ENCODE peak calls at places on chromosomes 12 and 14, in five cellular contexts. One of them, this sample, is unnamed.

GRCh38 chr12:31702047-31702446 is 26.8 kb downstream of the AMN1 start:
- DNase-seq in MM.1S: no peak
- DNase-seq in T-cell: no peak
- DNase-seq in stimulated activated CD4-positive, alpha-beta T cell treated with anti-CD3 and anti-CD28 coated beads, TNF-alpha, amount 100 ng/mL, for 24 hours: no peak
- DNase-seq in left ventricle myocardium inferior: no peak
- DNase-seq in this sample: no peak

GRCh38 chr12:58487280-58488141 is 432.8 kb downstream of the LRIG3 start:
- DNase-seq in stimulated activated CD4-positive, alpha-beta T cell treated with anti-CD3 and anti-CD28 coated beads, TNF-alpha, amount 100 ng/mL, for 24 hours: no peak
- DNase-seq in T-cell: no peak
- DNase-seq in left ventricle myocardium inferior: no peak
- DNase-seq in MM.1S: no peak
- DNase-seq in this sample: no peak

GRCh38 chr12:95337176-95337575 is 119.6 kb downstream of the VEZT start:
- DNase-seq in MM.1S: no peak
- DNase-seq in left ventricle myocardium inferior: no peak
- DNase-seq in stimulated activated CD4-positive, alpha-beta T cell treated with anti-CD3 and anti-CD28 coated beads, TNF-alpha, amount 100 ng/mL, for 24 hours: no peak
- DNase-seq in T-cell: no peak
- DNase-seq in this sample: no peak

GRCh38 chr14:20177433-20177974 is 13.2 kb upstream of the OR11G2 start:
- DNase-seq in T-cell: no peak
- DNase-seq in stimulated activated CD4-positive, alpha-beta T cell treated with anti-CD3 and anti-CD28 coated beads, TNF-alpha, amount 100 ng/mL, for 24 hours: no peak
- DNase-seq in left ventricle myocardium inferior: no peak
- DNase-seq in MM.1S: no peak
- DNase-seq in this sample: no peak

GRCh38 chr12:50639721-50640120 is 124.2 kb upstream of the ATF1 start:
- DNase-seq in MM.1S: peak
- DNase-seq in stimulated activated CD4-positive, alpha-beta T cell treated with anti-CD3 and anti-CD28 coated beads, TNF-alpha, amount 100 ng/mL, for 24 hours: no peak
- DNase-seq in T-cell: no peak
- DNase-seq in left ventricle myocardium inferior: no peak
- DNase-seq in this sample: no peak

GRCh38 chr12:110917467-110917866 is 2.9 kb downstream of the MYL2 start:
- DNase-seq in T-cell: no peak
- DNase-seq in stimulated activated CD4-positive, alpha-beta T cell treated with anti-CD3 and anti-CD28 coated beads, TNF-alpha, amount 100 ng/mL, for 24 hours: no peak
- DNase-seq in MM.1S: no peak
- DNase-seq in left ventricle myocardium inferior: no peak
- DNase-seq in this sample: no peak

GRCh38 chr12:124820199-124820598 is 43.5 kb downstream of the SCARB1 start:
- DNase-seq in MM.1S: no peak
- DNase-seq in left ventricle myocardium inferior: no peak
- DNase-seq in T-cell: no peak
- DNase-seq in stimulated activated CD4-positive, alpha-beta T cell treated with anti-CD3 and anti-CD28 coated beads, TNF-alpha, amount 100 ng/mL, for 24 hours: no peak
- DNase-seq in this sample: no peak

GRCh38 chr14:104933721-104934379 is 9.2 kb downstream of the PLD4 start:
- DNase-seq in left ventricle myocardium inferior: peak
- DNase-seq in stimulated activated CD4-positive, alpha-beta T cell treated with anti-CD3 and anti-CD28 coated beads, TNF-alpha, amount 100 ng/mL, for 24 hours: no peak
- DNase-seq in T-cell: no peak
- DNase-seq in MM.1S: no peak
- DNase-seq in this sample: peak

GRCh38 chr12:1494856-1495255 is 99.5 kb downstream of the FBXL14 start:
- DNase-seq in T-cell: no peak
- DNase-seq in stimulated activated CD4-positive, alpha-beta T cell treated with anti-CD3 and anti-CD28 coated beads, TNF-alpha, amount 100 ng/mL, for 24 hours: no peak
- DNase-seq in MM.1S: no peak
- DNase-seq in left ventricle myocardium inferior: no peak
- DNase-seq in this sample: no peak

GRCh38 chr14:105419305-105420091 is at the start of gene MTA1:
- DNase-seq in stimulated activated CD4-positive, alpha-beta T cell treated with anti-CD3 and anti-CD28 coated beads, TNF-alpha, amount 100 ng/mL, for 24 hours: peak
- DNase-seq in left ventricle myocardium inferior: peak
- DNase-seq in MM.1S: no peak
- DNase-seq in T-cell: peak
- DNase-seq in this sample: peak

GRCh38 chr12:76299536-76300296 is 48.5 kb downstream of the BBS10 start:
- DNase-seq in stimulated activated CD4-positive, alpha-beta T cell treated with anti-CD3 and anti-CD28 coated beads, TNF-alpha, amount 100 ng/mL, for 24 hours: no peak
- DNase-seq in T-cell: no peak
- DNase-seq in MM.1S: no peak
- DNase-seq in left ventricle myocardium inferior: no peak
- DNase-seq in this sample: no peak

GRCh38 chr14:55440385-55440784 is at the start of gene TBPL2:
- DNase-seq in T-cell: no peak
- DNase-seq in left ventricle myocardium inferior: no peak
- DNase-seq in MM.1S: no peak
- DNase-seq in stimulated activated CD4-positive, alpha-beta T cell treated with anti-CD3 and anti-CD28 coated beads, TNF-alpha, amount 100 ng/mL, for 24 hours: no peak
- DNase-seq in this sample: no peak

GRCh38 chr12:46549527-46550265 is 177.1 kb upstream of the SLC38A2 start:
- DNase-seq in T-cell: no peak
- DNase-seq in stimulated activated CD4-positive, alpha-beta T cell treated with anti-CD3 and anti-CD28 coated beads, TNF-alpha, amount 100 ng/mL, for 24 hours: peak
- DNase-seq in left ventricle myocardium inferior: no peak
- DNase-seq in MM.1S: peak
- DNase-seq in this sample: no peak

GRCh38 chr14:102493096-102493495 is 16.5 kb downstream of the ANKRD9 start:
- DNase-seq in MM.1S: no peak
- DNase-seq in stimulated activated CD4-positive, alpha-beta T cell treated with anti-CD3 and anti-CD28 coated beads, TNF-alpha, amount 100 ng/mL, for 24 hours: no peak
- DNase-seq in left ventricle myocardium inferior: no peak
- DNase-seq in T-cell: no peak
- DNase-seq in this sample: peak

GRCh38 chr12:52370906-52371608 is 3.8 kb upstream of the KRT85 start:
- DNase-seq in T-cell: no peak
- DNase-seq in left ventricle myocardium inferior: peak
- DNase-seq in stimulated activated CD4-positive, alpha-beta T cell treated with anti-CD3 and anti-CD28 coated beads, TNF-alpha, amount 100 ng/mL, for 24 hours: no peak
- DNase-seq in MM.1S: no peak
- DNase-seq in this sample: no peak

GRCh38 chr14:71967709-71968108 is 35.5 kb downstream of the RGS6 start:
- DNase-seq in stimulated activated CD4-positive, alpha-beta T cell treated with anti-CD3 and anti-CD28 coated beads, TNF-alpha, amount 100 ng/mL, for 24 hours: no peak
- DNase-seq in left ventricle myocardium inferior: no peak
- DNase-seq in MM.1S: no peak
- DNase-seq in T-cell: no peak
- DNase-seq in this sample: no peak

GRCh38 chr12:118332511-118332910 is 40.2 kb downstream of the TAOK3 start:
- DNase-seq in T-cell: no peak
- DNase-seq in MM.1S: no peak
- DNase-seq in stimulated activated CD4-positive, alpha-beta T cell treated with anti-CD3 and anti-CD28 coated beads, TNF-alpha, amount 100 ng/mL, for 24 hours: no peak
- DNase-seq in left ventricle myocardium inferior: no peak
- DNase-seq in this sample: no peak

GRCh38 chr14:55721353-55721752 is 141.3 kb downstream of the KTN1 start:
- DNase-seq in T-cell: no peak
- DNase-seq in left ventricle myocardium inferior: no peak
- DNase-seq in stimulated activated CD4-positive, alpha-beta T cell treated with anti-CD3 and anti-CD28 coated beads, TNF-alpha, amount 100 ng/mL, for 24 hours: no peak
- DNase-seq in MM.1S: no peak
- DNase-seq in this sample: no peak

GRCh38 chr12:4555804-4556203 is 6.2 kb upstream of the DYRK4 start:
- DNase-seq in MM.1S: no peak
- DNase-seq in left ventricle myocardium inferior: no peak
- DNase-seq in stimulated activated CD4-positive, alpha-beta T cell treated with anti-CD3 and anti-CD28 coated beads, TNF-alpha, amount 100 ng/mL, for 24 hours: no peak
- DNase-seq in T-cell: no peak
- DNase-seq in this sample: no peak

GRCh38 chr14:36717363-36717762 is 55.7 kb downstream of the PAX9 start:
- DNase-seq in T-cell: no peak
- DNase-seq in MM.1S: no peak
- DNase-seq in left ventricle myocardium inferior: no peak
- DNase-seq in stimulated activated CD4-positive, alpha-beta T cell treated with anti-CD3 and anti-CD28 coated beads, TNF-alpha, amount 100 ng/mL, for 24 hours: no peak
- DNase-seq in this sample: no peak

GRCh38 chr12:47557401-47557800 is 148.4 kb downstream of the RPAP3 start:
- DNase-seq in T-cell: no peak
- DNase-seq in stimulated activated CD4-positive, alpha-beta T cell treated with anti-CD3 and anti-CD28 coated beads, TNF-alpha, amount 100 ng/mL, for 24 hours: no peak
- DNase-seq in MM.1S: no peak
- DNase-seq in left ventricle myocardium inferior: no peak
- DNase-seq in this sample: no peak

GRCh38 chr14:57828713-57829112 is 37.2 kb downstream of the SLC35F4 start:
- DNase-seq in stimulated activated CD4-positive, alpha-beta T cell treated with anti-CD3 and anti-CD28 coated beads, TNF-alpha, amount 100 ng/mL, for 24 hours: no peak
- DNase-seq in left ventricle myocardium inferior: no peak
- DNase-seq in MM.1S: no peak
- DNase-seq in T-cell: no peak
- DNase-seq in this sample: no peak

GRCh38 chr14:106506901-106507305 is 980.5 kb downstream of the TMEM121 start:
- DNase-seq in MM.1S: no peak
- DNase-seq in T-cell: peak
- DNase-seq in left ventricle myocardium inferior: no peak
- DNase-seq in stimulated activated CD4-positive, alpha-beta T cell treated with anti-CD3 and anti-CD28 coated beads, TNF-alpha, amount 100 ng/mL, for 24 hours: peak
- DNase-seq in this sample: peak

GRCh38 chr14:91351508-91351853 is 66.1 kb downstream of the CCDC88C start:
- DNase-seq in stimulated activated CD4-positive, alpha-beta T cell treated with anti-CD3 and anti-CD28 coated beads, TNF-alpha, amount 100 ng/mL, for 24 hours: no peak
- DNase-seq in T-cell: no peak
- DNase-seq in left ventricle myocardium inferior: no peak
- DNase-seq in MM.1S: no peak
- DNase-seq in this sample: no peak

GRCh38 chr14:63893701-63894458 is 41.1 kb downstream of the SYNE2 start:
- DNase-seq in left ventricle myocardium inferior: peak
- DNase-seq in stimulated activated CD4-positive, alpha-beta T cell treated with anti-CD3 and anti-CD28 coated beads, TNF-alpha, amount 100 ng/mL, for 24 hours: no peak
- DNase-seq in T-cell: no peak
- DNase-seq in MM.1S: no peak
- DNase-seq in this sample: no peak

GRCh38 chr12:10362325-10362724 is 27.5 kb downstream of the KLRK1 start:
- DNase-seq in stimulated activated CD4-positive, alpha-beta T cell treated with anti-CD3 and anti-CD28 coated beads, TNF-alpha, amount 100 ng/mL, for 24 hours: no peak
- DNase-seq in left ventricle myocardium inferior: no peak
- DNase-seq in T-cell: no peak
- DNase-seq in MM.1S: no peak
- DNase-seq in this sample: no peak

GRCh38 chr12:104358353-104359003 is 54.9 kb downstream of the EID3 start:
- DNase-seq in left ventricle myocardium inferior: peak
- DNase-seq in T-cell: peak
- DNase-seq in stimulated activated CD4-positive, alpha-beta T cell treated with anti-CD3 and anti-CD28 coated beads, TNF-alpha, amount 100 ng/mL, for 24 hours: peak
- DNase-seq in MM.1S: peak
- DNase-seq in this sample: peak

GRCh38 chr12:131637986-131638385 is 72.9 kb upstream of the SFSWAP start:
- DNase-seq in MM.1S: no peak
- DNase-seq in left ventricle myocardium inferior: no peak
- DNase-seq in stimulated activated CD4-positive, alpha-beta T cell treated with anti-CD3 and anti-CD28 coated beads, TNF-alpha, amount 100 ng/mL, for 24 hours: no peak
- DNase-seq in T-cell: no peak
- DNase-seq in this sample: no peak

GRCh38 chr14:101716956-101717662 is 44.4 kb upstream of the PPP2R5C start:
- DNase-seq in stimulated activated CD4-positive, alpha-beta T cell treated with anti-CD3 and anti-CD28 coated beads, TNF-alpha, amount 100 ng/mL, for 24 hours: no peak
- DNase-seq in left ventricle myocardium inferior: no peak
- DNase-seq in MM.1S: no peak
- DNase-seq in T-cell: no peak
- DNase-seq in this sample: no peak

GRCh38 chr14:103696466-103697071 is 18.7 kb downstream of the XRCC3 start:
- DNase-seq in MM.1S: no peak
- DNase-seq in left ventricle myocardium inferior: peak
- DNase-seq in stimulated activated CD4-positive, alpha-beta T cell treated with anti-CD3 and anti-CD28 coated beads, TNF-alpha, amount 100 ng/mL, for 24 hours: no peak
- DNase-seq in T-cell: no peak
- DNase-seq in this sample: no peak

GRCh38 chr14:50396636-50397460 is at the start of gene CDKL1:
- DNase-seq in MM.1S: no peak
- DNase-seq in T-cell: peak
- DNase-seq in stimulated activated CD4-positive, alpha-beta T cell treated with anti-CD3 and anti-CD28 coated beads, TNF-alpha, amount 100 ng/mL, for 24 hours: peak
- DNase-seq in left ventricle myocardium inferior: peak
- DNase-seq in this sample: peak

GRCh38 chr14:35224615-35225014 is 67.6 kb upstream of the PSMA6 start:
- DNase-seq in T-cell: no peak
- DNase-seq in MM.1S: no peak
- DNase-seq in stimulated activated CD4-positive, alpha-beta T cell treated with anti-CD3 and anti-CD28 coated beads, TNF-alpha, amount 100 ng/mL, for 24 hours: no peak
- DNase-seq in left ventricle myocardium inferior: no peak
- DNase-seq in this sample: no peak

GRCh38 chr14:100192250-100192671 is 32.8 kb upstream of the DEGS2 start:
- DNase-seq in stimulated activated CD4-positive, alpha-beta T cell treated with anti-CD3 and anti-CD28 coated beads, TNF-alpha, amount 100 ng/mL, for 24 hours: no peak
- DNase-seq in T-cell: no peak
- DNase-seq in MM.1S: no peak
- DNase-seq in left ventricle myocardium inferior: peak
- DNase-seq in this sample: peak

GRCh38 chr12:72574138-72574537 is 302.0 kb downstream of the TRHDE start:
- DNase-seq in left ventricle myocardium inferior: no peak
- DNase-seq in stimulated activated CD4-positive, alpha-beta T cell treated with anti-CD3 and anti-CD28 coated beads, TNF-alpha, amount 100 ng/mL, for 24 hours: no peak
- DNase-seq in T-cell: no peak
- DNase-seq in MM.1S: no peak
- DNase-seq in this sample: no peak

GRCh38 chr14:73722581-73722980 is 8.4 kb upstream of the PNMA1 start:
- DNase-seq in left ventricle myocardium inferior: no peak
- DNase-seq in stimulated activated CD4-positive, alpha-beta T cell treated with anti-CD3 and anti-CD28 coated beads, TNF-alpha, amount 100 ng/mL, for 24 hours: no peak
- DNase-seq in MM.1S: no peak
- DNase-seq in T-cell: no peak
- DNase-seq in this sample: no peak

This sample was measured in mucosa of descending colon.